ENCODE peak calls at places on chromosome 1, in ten cellular contexts. One of them, this sample, is unnamed.

GRCh38 chr1:22500476-22500875 is 48.8 kb downstream of the ZBTB40 start:
- DNase-seq in type B pancreatic cell: no peak
- DNase-seq in HFF-Myc: peak
- DNase-seq in cardiac muscle cell: peak
- DNase-seq in endothelial cell: no peak
- DNase-seq in A549: no peak
- DNase-seq in MM.1S: no peak
- DNase-seq in astrocyte: peak
- DNase-seq in neural crest cell: peak
- DNase-seq in sigmoid colon: no peak
- DNase-seq in this sample: peak

GRCh38 chr1:67491280-67491679 is 61.1 kb upstream of the SERBP1 start:
- DNase-seq in type B pancreatic cell: no peak
- DNase-seq in HFF-Myc: no peak
- DNase-seq in cardiac muscle cell: no peak
- DNase-seq in endothelial cell: no peak
- DNase-seq in A549: no peak
- DNase-seq in MM.1S: no peak
- DNase-seq in astrocyte: no peak
- DNase-seq in neural crest cell: no peak
- DNase-seq in sigmoid colon: no peak
- DNase-seq in this sample: no peak

GRCh38 chr1:100955322-100955721 is 59.4 kb downstream of the SLC30A7 start:
- DNase-seq in type B pancreatic cell: no peak
- DNase-seq in HFF-Myc: peak
- DNase-seq in cardiac muscle cell: no peak
- DNase-seq in endothelial cell: no peak
- DNase-seq in A549: no peak
- DNase-seq in MM.1S: no peak
- DNase-seq in astrocyte: peak
- DNase-seq in neural crest cell: no peak
- DNase-seq in sigmoid colon: no peak
- DNase-seq in this sample: no peak

GRCh38 chr1:36664564-36665287 is 182.0 kb upstream of the CSF3R start:
- DNase-seq in type B pancreatic cell: no peak
- DNase-seq in HFF-Myc: no peak
- DNase-seq in cardiac muscle cell: no peak
- DNase-seq in endothelial cell: no peak
- DNase-seq in A549: no peak
- DNase-seq in MM.1S: no peak
- DNase-seq in astrocyte: no peak
- DNase-seq in neural crest cell: no peak
- DNase-seq in sigmoid colon: no peak
- DNase-seq in this sample: no peak

GRCh38 chr1:111274653-111275052 is 16.0 kb upstream of the CHIA start:
- DNase-seq in type B pancreatic cell: no peak
- DNase-seq in HFF-Myc: no peak
- DNase-seq in cardiac muscle cell: no peak
- DNase-seq in endothelial cell: no peak
- DNase-seq in A549: no peak
- DNase-seq in MM.1S: no peak
- DNase-seq in astrocyte: no peak
- DNase-seq in neural crest cell: no peak
- DNase-seq in sigmoid colon: no peak
- DNase-seq in this sample: peak

GRCh38 chr1:54220004-54220811 is 20.2 kb downstream of the MRPL37 start:
- DNase-seq in type B pancreatic cell: no peak
- DNase-seq in HFF-Myc: no peak
- DNase-seq in cardiac muscle cell: peak
- DNase-seq in endothelial cell: no peak
- DNase-seq in A549: no peak
- DNase-seq in MM.1S: no peak
- DNase-seq in astrocyte: peak
- DNase-seq in neural crest cell: no peak
- DNase-seq in sigmoid colon: peak
- DNase-seq in this sample: no peak

GRCh38 chr1:246491551-246492053 is 15.5 kb downstream of the SMYD3 start:
- DNase-seq in type B pancreatic cell: no peak
- DNase-seq in HFF-Myc: no peak
- DNase-seq in cardiac muscle cell: no peak
- DNase-seq in endothelial cell: no peak
- DNase-seq in A549: no peak
- DNase-seq in MM.1S: no peak
- DNase-seq in astrocyte: no peak
- DNase-seq in neural crest cell: no peak
- DNase-seq in sigmoid colon: no peak
- DNase-seq in this sample: no peak

GRCh38 chr1:50423670-50424000 is 392 bp upstream of the DMRTA2 start:
- DNase-seq in type B pancreatic cell: peak
- DNase-seq in HFF-Myc: no peak
- DNase-seq in cardiac muscle cell: no peak
- DNase-seq in endothelial cell: no peak
- DNase-seq in A549: peak
- DNase-seq in MM.1S: no peak
- DNase-seq in astrocyte: no peak
- DNase-seq in neural crest cell: no peak
- DNase-seq in sigmoid colon: no peak
- DNase-seq in this sample: peak

GRCh38 chr1:154445040-154445472 is 39.9 kb downstream of the IL6R start:
- DNase-seq in type B pancreatic cell: no peak
- DNase-seq in HFF-Myc: peak
- DNase-seq in cardiac muscle cell: no peak
- DNase-seq in endothelial cell: no peak
- DNase-seq in A549: no peak
- DNase-seq in MM.1S: peak
- DNase-seq in astrocyte: peak
- DNase-seq in neural crest cell: no peak
- DNase-seq in sigmoid colon: no peak
- DNase-seq in this sample: peak

GRCh38 chr1:185352067-185352466 is 35.0 kb upstream of the IVNS1ABP start:
- DNase-seq in type B pancreatic cell: no peak
- DNase-seq in HFF-Myc: no peak
- DNase-seq in cardiac muscle cell: no peak
- DNase-seq in endothelial cell: no peak
- DNase-seq in A549: no peak
- DNase-seq in MM.1S: no peak
- DNase-seq in astrocyte: no peak
- DNase-seq in neural crest cell: no peak
- DNase-seq in sigmoid colon: no peak
- DNase-seq in this sample: no peak

GRCh38 chr1:155979525-155980343 is 1.4 kb upstream of the ARHGEF2 start:
- DNase-seq in type B pancreatic cell: no peak
- DNase-seq in HFF-Myc: no peak
- DNase-seq in cardiac muscle cell: peak
- DNase-seq in endothelial cell: no peak
- DNase-seq in A549: no peak
- DNase-seq in MM.1S: peak
- DNase-seq in astrocyte: no peak
- DNase-seq in neural crest cell: no peak
- DNase-seq in sigmoid colon: no peak
- DNase-seq in this sample: peak

GRCh38 chr1:155982106-155982505 is 3.8 kb upstream of the ARHGEF2 start:
- DNase-seq in type B pancreatic cell: no peak
- DNase-seq in HFF-Myc: no peak
- DNase-seq in cardiac muscle cell: no peak
- DNase-seq in endothelial cell: no peak
- DNase-seq in A549: no peak
- DNase-seq in MM.1S: no peak
- DNase-seq in astrocyte: no peak
- DNase-seq in neural crest cell: no peak
- DNase-seq in sigmoid colon: no peak
- DNase-seq in this sample: no peak

GRCh38 chr1:155984341-155984740 is 6.0 kb upstream of the ARHGEF2 start:
- DNase-seq in type B pancreatic cell: no peak
- DNase-seq in HFF-Myc: no peak
- DNase-seq in cardiac muscle cell: no peak
- DNase-seq in endothelial cell: no peak
- DNase-seq in A549: no peak
- DNase-seq in MM.1S: no peak
- DNase-seq in astrocyte: no peak
- DNase-seq in neural crest cell: no peak
- DNase-seq in sigmoid colon: no peak
- DNase-seq in this sample: no peak

GRCh38 chr1:155981266-155982088 is 3.1 kb upstream of the ARHGEF2 start:
- DNase-seq in type B pancreatic cell: no peak
- DNase-seq in HFF-Myc: no peak
- DNase-seq in cardiac muscle cell: no peak
- DNase-seq in endothelial cell: no peak
- DNase-seq in A549: no peak
- DNase-seq in MM.1S: peak
- DNase-seq in astrocyte: peak
- DNase-seq in neural crest cell: no peak
- DNase-seq in sigmoid colon: peak
- DNase-seq in this sample: peak

GRCh38 chr1:155983191-155984023 is 5.1 kb upstream of the ARHGEF2 start:
- DNase-seq in type B pancreatic cell: no peak
- DNase-seq in HFF-Myc: peak
- DNase-seq in cardiac muscle cell: no peak
- DNase-seq in endothelial cell: no peak
- DNase-seq in A549: peak
- DNase-seq in MM.1S: peak
- DNase-seq in astrocyte: peak
- DNase-seq in neural crest cell: peak
- DNase-seq in sigmoid colon: peak
- DNase-seq in this sample: no peak
- TF ChIP-seq CTCF in type B pancreatic cell: no peak
- TF ChIP-seq CTCF in HFF-Myc: no peak
- TF ChIP-seq CTCF in cardiac muscle cell: peak
- TF ChIP-seq CTCF in endothelial cell: no peak
- TF ChIP-seq CTCF in A549: no peak
- TF ChIP-seq CTCF in MM.1S: peak
- TF ChIP-seq CTCF in astrocyte: no peak
- TF ChIP-seq CTCF in neural crest cell: no peak
- TF ChIP-seq CTCF in sigmoid colon: no peak
- TF ChIP-seq CTCF in this sample: no peak

GRCh38 chr1:242019018-242019417 is 20.1 kb upstream of the MAP1LC3C start:
- DNase-seq in type B pancreatic cell: no peak
- DNase-seq in HFF-Myc: no peak
- DNase-seq in cardiac muscle cell: no peak
- DNase-seq in endothelial cell: no peak
- DNase-seq in A549: no peak
- DNase-seq in MM.1S: no peak
- DNase-seq in astrocyte: no peak
- DNase-seq in neural crest cell: no peak
- DNase-seq in sigmoid colon: no peak
- DNase-seq in this sample: no peak

GRCh38 chr1:242011879-242012674 is 13.2 kb upstream of the MAP1LC3C start:
- DNase-seq in type B pancreatic cell: no peak
- DNase-seq in HFF-Myc: no peak
- DNase-seq in cardiac muscle cell: no peak
- DNase-seq in endothelial cell: no peak
- DNase-seq in A549: no peak
- DNase-seq in MM.1S: no peak
- DNase-seq in astrocyte: peak
- DNase-seq in neural crest cell: no peak
- DNase-seq in sigmoid colon: no peak
- DNase-seq in this sample: no peak

GRCh38 chr1:242016518-242016917 is 17.6 kb upstream of the MAP1LC3C start:
- DNase-seq in type B pancreatic cell: no peak
- DNase-seq in HFF-Myc: no peak
- DNase-seq in cardiac muscle cell: no peak
- DNase-seq in endothelial cell: no peak
- DNase-seq in A549: no peak
- DNase-seq in MM.1S: no peak
- DNase-seq in astrocyte: no peak
- DNase-seq in neural crest cell: no peak
- DNase-seq in sigmoid colon: no peak
- DNase-seq in this sample: no peak

DNA sequence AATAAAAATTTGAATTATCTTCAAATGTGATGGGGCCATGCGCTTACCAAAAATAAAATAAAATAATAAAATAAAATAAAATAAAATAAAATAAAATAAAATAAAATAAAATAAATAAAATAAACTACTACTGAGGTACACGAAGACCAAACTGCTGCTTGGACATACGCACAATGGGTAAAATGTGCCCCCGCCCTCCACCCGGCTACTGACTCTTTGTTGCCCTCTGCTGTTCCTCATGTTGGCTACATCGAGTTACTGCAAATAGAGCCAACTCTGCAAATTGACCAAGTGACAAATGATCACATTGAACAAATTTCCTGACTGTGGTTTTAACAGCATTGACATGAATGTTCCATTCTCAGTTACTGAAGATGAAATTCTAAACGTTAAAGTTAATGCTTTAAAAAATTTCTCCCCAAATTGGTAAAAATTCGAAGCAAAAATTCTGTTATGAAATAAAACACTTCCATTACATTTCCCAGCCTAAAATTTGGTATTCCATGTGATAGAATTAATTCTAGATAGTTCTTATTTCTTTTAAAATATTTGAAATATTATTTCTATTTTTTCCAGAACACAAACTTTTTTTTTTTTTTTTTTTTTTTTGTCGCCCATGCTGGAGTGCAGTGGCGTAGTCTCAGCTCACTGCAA is 18.8 kb upstream of the MAP1LC3C start:
- DNase-seq in type B pancreatic cell: no peak
- DNase-seq in HFF-Myc: peak
- DNase-seq in cardiac muscle cell: peak
- DNase-seq in endothelial cell: peak
- DNase-seq in A549: peak
- DNase-seq in MM.1S: peak
- DNase-seq in astrocyte: peak
- DNase-seq in neural crest cell: peak
- DNase-seq in sigmoid colon: peak
- DNase-seq in this sample: peak
- TF ChIP-seq CTCF in type B pancreatic cell: peak
- TF ChIP-seq CTCF in HFF-Myc: peak
- TF ChIP-seq CTCF in cardiac muscle cell: peak
- TF ChIP-seq CTCF in endothelial cell: peak
- TF ChIP-seq CTCF in A549: peak
- TF ChIP-seq CTCF in MM.1S: peak
- TF ChIP-seq CTCF in astrocyte: peak
- TF ChIP-seq CTCF in neural crest cell: peak
- TF ChIP-seq CTCF in sigmoid colon: peak
- TF ChIP-seq CTCF in this sample: peak

GRCh38 chr1:21319447-21320407 is 29.5 kb upstream of the ECE1 start:
- DNase-seq in type B pancreatic cell: no peak
- DNase-seq in HFF-Myc: no peak
- DNase-seq in cardiac muscle cell: no peak
- DNase-seq in endothelial cell: no peak
- DNase-seq in A549: peak
- DNase-seq in MM.1S: no peak
- DNase-seq in astrocyte: no peak
- DNase-seq in neural crest cell: no peak
- DNase-seq in sigmoid colon: peak
- DNase-seq in this sample: no peak
- TF ChIP-seq CTCF in type B pancreatic cell: peak
- TF ChIP-seq CTCF in HFF-Myc: no peak
- TF ChIP-seq CTCF in cardiac muscle cell: peak
- TF ChIP-seq CTCF in endothelial cell: no peak
- TF ChIP-seq CTCF in A549: no peak
- TF ChIP-seq CTCF in MM.1S: no peak
- TF ChIP-seq CTCF in astrocyte: no peak
- TF ChIP-seq CTCF in neural crest cell: no peak
- TF ChIP-seq CTCF in sigmoid colon: no peak
- TF ChIP-seq CTCF in this sample: no peak

GRCh38 chr1:35080171-35080854 is 1.1 kb downstream of the ZMYM1 start:
- DNase-seq in type B pancreatic cell: no peak
- DNase-seq in HFF-Myc: no peak
- DNase-seq in cardiac muscle cell: no peak
- DNase-seq in endothelial cell: no peak
- DNase-seq in A549: no peak
- DNase-seq in MM.1S: no peak
- DNase-seq in astrocyte: no peak
- DNase-seq in neural crest cell: no peak
- DNase-seq in sigmoid colon: no peak
- DNase-seq in this sample: no peak

GRCh38 chr1:35085421-35085820 is 6.2 kb downstream of the ZMYM1 start:
- DNase-seq in type B pancreatic cell: no peak
- DNase-seq in HFF-Myc: no peak
- DNase-seq in cardiac muscle cell: no peak
- DNase-seq in endothelial cell: no peak
- DNase-seq in A549: no peak
- DNase-seq in MM.1S: no peak
- DNase-seq in astrocyte: peak
- DNase-seq in neural crest cell: no peak
- DNase-seq in sigmoid colon: no peak
- DNase-seq in this sample: no peak
- TF ChIP-seq CTCF in type B pancreatic cell: no peak
- TF ChIP-seq CTCF in HFF-Myc: no peak
- TF ChIP-seq CTCF in cardiac muscle cell: no peak
- TF ChIP-seq CTCF in endothelial cell: no peak
- TF ChIP-seq CTCF in A549: no peak
- TF ChIP-seq CTCF in MM.1S: no peak
- TF ChIP-seq CTCF in astrocyte: no peak
- TF ChIP-seq CTCF in neural crest cell: no peak
- TF ChIP-seq CTCF in sigmoid colon: no peak
- TF ChIP-seq CTCF in this sample: no peak